ENCODE peak calls at places on chromosomes 12 and 14, in four cellular contexts. One of them, this sample, is unnamed.
A peak's percentile ranks its signal among the peaks of the same experiment; 100 is the strongest.

GRCh38 chr12:96399081-96399918 is 939 bp downstream of the CDK17 start:
- DNase-seq in K562: peak; percentile 75
- DNase-seq in A549: peak; percentile 62
- DNase-seq in HepG2: peak; percentile 10
- DNase-seq in this sample: peak; percentile 48

GRCh38 chr14:96934961-96935360 is 137.8 kb downstream of the VRK1 start:
- DNase-seq in A549: no peak
- DNase-seq in K562: no peak
- DNase-seq in HepG2: no peak
- DNase-seq in this sample: no peak

GRCh38 chr12:64083285-64084210 is 138.5 kb downstream of the KICS2 start:
- DNase-seq in HepG2: no peak
- DNase-seq in A549: peak; percentile 72
- DNase-seq in K562: no peak
- DNase-seq in this sample: no peak

GRCh38 chr14:105161314-105161713 is 7.3 kb downstream of the JAG2 start:
- DNase-seq in K562: no peak
- DNase-seq in HepG2: no peak
- DNase-seq in A549: no peak
- DNase-seq in this sample: no peak

GRCh38 chr12:52139579-52140062 is 52.2 kb downstream of the KRT80 start:
- DNase-seq in HepG2: no peak
- DNase-seq in K562: peak; percentile 64
- DNase-seq in A549: peak; percentile 68
- DNase-seq in this sample: no peak

GRCh38 chr14:100621806-100622205 is 34.6 kb upstream of the BEGAIN start:
- DNase-seq in A549: peak; percentile 33
- DNase-seq in K562: peak; percentile 92
- DNase-seq in HepG2: no peak
- DNase-seq in this sample: no peak

GRCh38 chr12:114834621-114835020 is 150.6 kb upstream of the TBX3 start:
- DNase-seq in K562: no peak
- DNase-seq in A549: no peak
- DNase-seq in HepG2: no peak
- DNase-seq in this sample: no peak

GRCh38 chr12:45130881-45131281 is 80.0 kb upstream of the DBX2 start:
- DNase-seq in K562: peak; percentile 45
- DNase-seq in A549: peak; percentile 71
- DNase-seq in HepG2: peak; percentile 28
- DNase-seq in this sample: peak; percentile 16

GRCh38 chr12:47687636-47688035 is 18.2 kb downstream of the RPAP3 start:
- DNase-seq in K562: no peak
- DNase-seq in HepG2: no peak
- DNase-seq in A549: no peak
- DNase-seq in this sample: no peak

GRCh38 chr12:80101126-80101525 is 1.8 kb downstream of the OTOGL start:
- DNase-seq in HepG2: no peak
- DNase-seq in A549: no peak
- DNase-seq in K562: no peak
- DNase-seq in this sample: no peak

GRCh38 chr12:130014485-130014807 is 110.6 kb upstream of the TMEM132D start:
- DNase-seq in A549: peak; percentile 17
- DNase-seq in K562: no peak
- DNase-seq in HepG2: no peak
- DNase-seq in this sample: no peak

GRCh38 chr12:98238513-98238912 is 276.9 kb upstream of the TMPO start:
- DNase-seq in K562: no peak
- DNase-seq in A549: no peak
- DNase-seq in HepG2: no peak
- DNase-seq in this sample: no peak

GRCh38 chr14:105281354-105282097 is 19.3 kb downstream of the BRF1 start:
- DNase-seq in K562: peak; percentile 44
- DNase-seq in A549: peak; percentile 76
- DNase-seq in HepG2: peak; percentile 46
- DNase-seq in this sample: no peak

GRCh38 chr14:69398053-69398817 is at the start of the genes ERH and SLC39A9:
- DNase-seq in K562: peak; percentile 90
- DNase-seq in A549: peak; percentile 98
- DNase-seq in HepG2: peak; percentile 96
- DNase-seq in this sample: peak; percentile 97

GRCh38 chr12:117231750-117232149 is 41.5 kb upstream of the FBXO21 start:
- DNase-seq in K562: peak; percentile 37
- DNase-seq in HepG2: no peak
- DNase-seq in A549: peak; percentile 48
- DNase-seq in this sample: no peak

DNA sequence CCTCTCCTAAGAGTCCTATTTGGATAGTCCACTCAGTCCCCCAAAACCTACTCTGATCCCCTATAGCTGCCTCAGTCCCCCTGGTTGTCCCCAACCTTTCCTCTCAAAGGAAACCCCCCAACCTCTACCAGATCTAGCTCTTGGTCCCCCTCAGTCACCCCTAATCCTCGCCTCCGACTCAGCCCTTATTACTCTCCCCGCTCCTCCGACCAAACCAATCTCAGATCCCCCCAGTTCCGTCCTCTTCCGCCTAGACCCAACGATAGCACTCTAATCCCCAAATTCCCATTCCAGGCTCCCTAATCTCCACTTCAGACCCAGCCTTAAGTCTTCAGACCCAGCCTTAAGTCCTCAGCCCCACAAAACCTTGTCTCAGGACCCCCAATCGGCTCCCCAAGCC is 634 bp downstream of the VPS37B start:
- DNase-seq in A549: no peak
- DNase-seq in K562: peak; percentile 25
- DNase-seq in HepG2: no peak
- DNase-seq in this sample: no peak
- TF ChIP-seq CHD4 in A549: no peak
- TF ChIP-seq CHD4 in K562: no peak
- TF ChIP-seq CHD4 in HepG2: no peak
- TF ChIP-seq CHD4 in this sample: no peak

GRCh38 chr12:106753526-106753925 is 21.0 kb upstream of the RIC8B start:
- DNase-seq in K562: no peak
- DNase-seq in A549: no peak
- DNase-seq in HepG2: no peak
- DNase-seq in this sample: peak; percentile 67
- TF ChIP-seq CHD4 in K562: no peak
- TF ChIP-seq CHD4 in A549: no peak
- TF ChIP-seq CHD4 in HepG2: no peak
- TF ChIP-seq CHD4 in this sample: no peak

GRCh38 chr12:121092034-121092433 is 40.6 kb upstream of the P2RX7 start:
- DNase-seq in K562: no peak
- DNase-seq in HepG2: no peak
- DNase-seq in A549: no peak
- DNase-seq in this sample: no peak

GRCh38 chr12:121088208-121088585 is 44.5 kb upstream of the P2RX7 start:
- DNase-seq in A549: no peak
- DNase-seq in HepG2: no peak
- DNase-seq in K562: no peak
- DNase-seq in this sample: no peak

GRCh38 chr12:121090576-121091125 is 42.0 kb upstream of the P2RX7 start:
- DNase-seq in HepG2: no peak
- DNase-seq in A549: no peak
- DNase-seq in K562: no peak
- DNase-seq in this sample: no peak

GRCh38 chr12:121089031-121089812 is 43.5 kb upstream of the P2RX7 start:
- DNase-seq in K562: peak; percentile 27
- DNase-seq in HepG2: peak; percentile 53
- DNase-seq in A549: peak; percentile 35
- DNase-seq in this sample: no peak

GRCh38 chr12:121089813-121090430 is 42.8 kb upstream of the P2RX7 start:
- DNase-seq in HepG2: no peak
- DNase-seq in A549: no peak
- DNase-seq in K562: no peak
- DNase-seq in this sample: no peak
- TF ChIP-seq CHD4 in HepG2: no peak
- TF ChIP-seq CHD4 in A549: no peak
- TF ChIP-seq CHD4 in K562: no peak
- TF ChIP-seq CHD4 in this sample: no peak

GRCh38 chr12:46208370-46208769 is 60.5 kb downstream of the SLC38A1 start:
- DNase-seq in A549: no peak
- DNase-seq in K562: no peak
- DNase-seq in HepG2: no peak
- DNase-seq in this sample: no peak

GRCh38 chr12:46206471-46206870 is 62.4 kb downstream of the SLC38A1 start:
- DNase-seq in A549: no peak
- DNase-seq in K562: no peak
- DNase-seq in HepG2: no peak
- DNase-seq in this sample: no peak

GRCh38 chr12:46209165-46209564 is 59.7 kb downstream of the SLC38A1 start:
- DNase-seq in A549: no peak
- DNase-seq in HepG2: no peak
- DNase-seq in K562: no peak
- DNase-seq in this sample: no peak

GRCh38 chr12:46205293-46205692 is 63.5 kb downstream of the SLC38A1 start:
- DNase-seq in K562: no peak
- DNase-seq in A549: no peak
- DNase-seq in HepG2: no peak
- DNase-seq in this sample: no peak

DNA sequence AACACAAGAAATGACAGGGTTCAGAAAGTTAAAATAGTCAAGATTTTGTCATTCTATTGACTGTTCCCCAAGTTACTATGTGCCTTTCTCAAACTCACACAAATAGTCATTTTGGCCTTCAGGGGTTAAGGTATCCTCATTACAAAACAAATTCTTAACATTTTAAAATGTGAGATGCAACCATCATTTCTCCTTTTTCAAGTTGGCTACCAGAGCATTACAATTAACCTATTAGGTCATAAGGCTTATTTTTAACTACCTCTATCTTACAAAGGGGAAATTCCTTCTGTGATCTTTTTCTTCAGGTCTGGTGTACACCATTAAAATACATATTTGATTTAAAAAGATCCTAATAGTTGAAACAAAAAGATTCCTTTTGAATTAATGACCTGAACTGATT is 61.2 kb downstream of the SLC38A1 start:
- DNase-seq in HepG2: no peak
- DNase-seq in A549: no peak
- DNase-seq in K562: no peak
- DNase-seq in this sample: no peak
- TF ChIP-seq CHD4 in HepG2: no peak
- TF ChIP-seq CHD4 in A549: no peak
- TF ChIP-seq CHD4 in K562: no peak
- TF ChIP-seq CHD4 in this sample: no peak